ENCODE peak calls at places on chromosomes 2 and 18, in ten cellular contexts. G is bronchial epithelial cell, E is right atrium auricular region, R is esophagus squamous epithelium, O is brain microvascular endothelial cell, B is hepatocyte, T is GM06990, K is AG04450, V is AG09309, L is fibroblast of villous mesenchyme. I is an unnamed sample.

GRCh38 chr2:127387655-127388422 is at the start of gene MAP3K2:
- DNase-seq in G (peak), E (peak), R (peak), O (peak), B (peak), T (peak), K (peak), V (peak), L (peak), I (peak)

GRCh38 chr2:23925702-23926288 is 1.1 kb downstream of the ATAD2B start:
- DNase-seq in G (peak), E (peak), R (peak), O (peak), B (peak), T (no peak), K (no peak), V (no peak), L (peak), I (no peak)

GRCh38 chr2:130827502-130828251 is 9.0 kb upstream of the ARHGEF4 start:
- DNase-seq in G (peak), E (no peak), R (no peak), O (peak), B (no peak), T (no peak), K (no peak), V (peak), L (peak), I (no peak)

GRCh38 chr2:172234716-172235661 is 132.3 kb upstream of the DLX2 start:
- DNase-seq in G (no peak), E (no peak), R (no peak), O (no peak), B (peak), T (no peak), K (no peak), V (no peak), L (no peak), I (no peak)

GRCh38 chr2:139142252-139142651 is 362.1 kb upstream of the NXPH2 start:
- DNase-seq in G (peak), E (no peak), R (no peak), O (no peak), B (peak), T (no peak), K (no peak), V (no peak), L (peak), I (peak)

GRCh38 chr18:45910405-45911023 is 56.6 kb downstream of the EPG5 start:
- DNase-seq in G (peak), E (no peak), R (no peak), O (peak), B (peak), T (peak), K (peak), V (no peak), L (peak), I (peak)

GRCh38 chr2:45224996-45225380 is 215.7 kb upstream of the SIX2 start:
- DNase-seq in G (no peak), E (no peak), R (no peak), O (no peak), B (no peak), T (no peak), K (no peak), V (no peak), L (no peak), I (no peak)

GRCh38 chr2:146734042-146734715 is 1110.7 kb upstream of the ACVR2A start:
- DNase-seq in G (peak), E (no peak), R (no peak), O (peak), B (peak), T (peak), K (peak), V (no peak), L (peak), I (peak)

GRCh38 chr2:230798769-230799399 is 65.9 kb upstream of the ITM2C start:
- DNase-seq in G (peak), E (no peak), R (no peak), O (peak), B (peak), T (no peak), K (no peak), V (no peak), L (peak), I (no peak)

GRCh38 chr18:74478876-74479275 is 17.3 kb upstream of the CNDP2 start:
- DNase-seq in G (peak), E (peak), R (no peak), O (no peak), B (no peak), T (no peak), K (no peak), V (no peak), L (peak), I (no peak)

GRCh38 chr2:173099804-173100203 is 24.2 kb downstream of the MAP3K20 start:
- DNase-seq in G (no peak), E (no peak), R (no peak), O (no peak), B (no peak), T (peak), K (no peak), V (no peak), L (no peak), I (no peak)

GRCh38 chr2:229235136-229235914 is 35.8 kb downstream of the PID1 start:
- DNase-seq in G (peak), E (peak), R (no peak), O (peak), B (peak), T (no peak), K (no peak), V (no peak), L (peak), I (no peak)

GRCh38 chr2:145593991-145594702 is 1074.2 kb upstream of the ZEB2 start:
- DNase-seq in G (peak), E (no peak), R (no peak), O (peak), B (peak), T (no peak), K (peak), V (peak), L (peak), I (peak)

GRCh38 chr2:227407601-227408089 is 19.9 kb upstream of the SCYGR1 start:
- DNase-seq in G (no peak), E (peak), R (no peak), O (no peak), B (no peak), T (no peak), K (no peak), V (no peak), L (peak), I (no peak)

GRCh38 chr18:13570216-13570615 is 156.1 kb downstream of the FAM210A start:
- DNase-seq in G (no peak), E (no peak), R (no peak), O (no peak), B (no peak), T (no peak), K (no peak), V (no peak), L (no peak), I (no peak)

GRCh38 chr2:121504316-121504715 is 26.4 kb upstream of the RNU4ATAC start:
- DNase-seq in G (no peak), E (no peak), R (no peak), O (no peak), B (no peak), T (no peak), K (no peak), V (no peak), L (no peak), I (no peak)
- TF ChIP-seq CTCF in G (no peak), E (no peak), R (no peak), O (no peak), B (no peak), T (no peak), K (no peak), V (no peak), L (no peak), I (no peak)

GRCh38 chr2:161994766-161995165 is 79.2 kb downstream of the DPP4 start:
- DNase-seq in G (no peak), E (no peak), R (no peak), O (no peak), B (no peak), T (no peak), K (no peak), V (no peak), L (no peak), I (no peak)

GRCh38 chr2:161990036-161990435 is 84.0 kb downstream of the DPP4 start:
- DNase-seq in G (peak), E (no peak), R (no peak), O (no peak), B (no peak), T (no peak), K (no peak), V (no peak), L (no peak), I (no peak)

GRCh38 chr2:161990741-161991140 is 83.3 kb downstream of the DPP4 start:
- DNase-seq in G (peak), E (no peak), R (no peak), O (peak), B (peak), T (no peak), K (peak), V (peak), L (peak), I (peak)

GRCh38 chr2:161991991-161992390 is 82.0 kb downstream of the DPP4 start:
- DNase-seq in G (no peak), E (no peak), R (no peak), O (no peak), B (no peak), T (no peak), K (no peak), V (no peak), L (peak), I (no peak)

GRCh38 chr2:161992526-161992925 is 81.5 kb downstream of the DPP4 start:
- DNase-seq in G (no peak), E (no peak), R (no peak), O (no peak), B (no peak), T (no peak), K (no peak), V (no peak), L (peak), I (no peak)
- H3K4me3 ChIP-seq in G (no peak), E (no peak), R (no peak), O (no peak), B (no peak), T (no peak), K (no peak), V (no peak), L (no peak), I (no peak)

GRCh38 chr2:31404827-31405226 is 9.7 kb downstream of the XDH start:
- DNase-seq in G (no peak), E (no peak), R (no peak), O (no peak), B (no peak), T (no peak), K (no peak), V (no peak), L (no peak), I (no peak)

GRCh38 chr2:31402388-31402787 is 12.2 kb downstream of the XDH start:
- DNase-seq in G (peak), E (no peak), R (no peak), O (no peak), B (no peak), T (no peak), K (no peak), V (no peak), L (no peak), I (no peak)

GRCh38 chr2:31411771-31412170 is 2.8 kb downstream of the XDH start:
- DNase-seq in G (peak), E (no peak), R (no peak), O (no peak), B (no peak), T (no peak), K (no peak), V (no peak), L (no peak), I (no peak)

GRCh38 chr2:31404302-31404701 is 10.2 kb downstream of the XDH start:
- DNase-seq in G (no peak), E (no peak), R (no peak), O (no peak), B (no peak), T (no peak), K (no peak), V (no peak), L (no peak), I (no peak)

GRCh38 chr2:31406593-31407385 is 7.8 kb downstream of the XDH start:
- DNase-seq in G (no peak), E (no peak), R (no peak), O (no peak), B (no peak), T (no peak), K (no peak), V (no peak), L (no peak), I (no peak)
- TF ChIP-seq CTCF in G (no peak), E (no peak), R (no peak), O (no peak), B (no peak), T (no peak), K (no peak), V (no peak), L (no peak), I (no peak)

DNA sequence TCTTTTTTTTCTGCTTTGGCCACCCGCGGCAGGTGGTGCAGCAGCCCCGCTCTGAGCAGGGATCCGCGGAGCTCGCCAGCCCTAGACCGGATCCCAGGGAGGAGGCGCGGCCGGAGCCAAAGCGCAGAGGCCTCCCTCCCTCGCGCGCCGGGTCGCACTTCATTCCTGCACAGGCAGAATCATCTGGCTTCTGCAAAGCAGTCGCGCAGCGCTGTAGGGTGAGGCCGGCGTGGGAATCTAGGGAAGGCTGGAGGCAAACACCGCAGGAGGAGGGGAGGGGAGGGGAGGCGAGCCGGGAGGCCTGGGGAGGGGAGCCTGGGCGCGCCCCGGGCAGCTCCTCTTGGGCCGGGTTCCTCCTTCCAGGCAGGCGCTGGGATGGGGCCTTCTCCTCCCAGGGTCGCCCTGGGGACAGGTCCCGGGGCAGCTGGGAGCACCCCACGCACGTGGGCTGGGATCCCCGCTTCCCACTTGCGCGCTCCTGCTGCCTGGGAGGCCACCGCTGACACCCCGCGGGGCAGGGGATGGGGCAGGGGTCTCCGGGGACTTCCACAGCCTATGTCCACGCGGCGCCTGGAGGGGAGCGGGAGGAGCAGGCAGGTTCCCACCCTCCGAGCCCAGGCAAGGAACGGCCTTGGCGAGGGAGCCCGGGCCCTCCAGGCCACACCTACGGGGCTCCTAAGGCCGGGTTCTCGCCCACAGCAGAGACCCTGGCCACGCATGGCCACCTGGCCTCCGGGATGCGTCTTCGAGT is 45.0 kb downstream of the MBP start:
- DNase-seq in G (no peak), E (no peak), R (no peak), O (no peak), B (peak), T (no peak), K (no peak), V (no peak), L (peak), I (no peak)
- H3K4me3 ChIP-seq in G (no peak), E (peak), R (peak), O (peak), B (peak), T (no peak), K (peak), V (peak), L (peak), I (peak)